ENCODE peak calls at places on chromosomes 11 and 22, in seven cellular contexts. One of them, this sample, is unnamed.

GRCh38 chr11:118705111-118705741 is 25.8 kb upstream of the TREH start:
- DNase-seq in amygdala: peak
- DNase-seq in H9: no peak
- DNase-seq in hippocampal formation: peak
- DNase-seq in HFFc6: no peak
- DNase-seq in mesendoderm: no peak
- DNase-seq in NCI-H510A: no peak
- DNase-seq in this sample: no peak

GRCh38 chr22:17087176-17088131 is 2.7 kb downstream of the IL17RA start:
- DNase-seq in amygdala: no peak
- DNase-seq in H9: no peak
- DNase-seq in hippocampal formation: no peak
- DNase-seq in HFFc6: peak
- DNase-seq in mesendoderm: no peak
- DNase-seq in NCI-H510A: no peak
- DNase-seq in this sample: no peak

GRCh38 chr11:128244896-128245295 is 342.5 kb downstream of the ETS1 start:
- DNase-seq in amygdala: no peak
- DNase-seq in H9: no peak
- DNase-seq in hippocampal formation: no peak
- DNase-seq in HFFc6: no peak
- DNase-seq in mesendoderm: no peak
- DNase-seq in NCI-H510A: no peak
- DNase-seq in this sample: no peak

GRCh38 chr11:36702330-36703054 is 104.5 kb upstream of the RAG2 start:
- DNase-seq in amygdala: no peak
- DNase-seq in H9: peak
- DNase-seq in hippocampal formation: peak
- DNase-seq in HFFc6: peak
- DNase-seq in mesendoderm: peak
- DNase-seq in NCI-H510A: peak
- DNase-seq in this sample: no peak

GRCh38 chr11:114624455-114625207 is 29.0 kb upstream of the NXPE4 start:
- DNase-seq in amygdala: no peak
- DNase-seq in H9: no peak
- DNase-seq in hippocampal formation: no peak
- DNase-seq in HFFc6: no peak
- DNase-seq in mesendoderm: no peak
- DNase-seq in NCI-H510A: no peak
- DNase-seq in this sample: no peak

GRCh38 chr22:23389271-23390071 is 190.6 kb downstream of the IGLL1 start:
- DNase-seq in amygdala: no peak
- DNase-seq in H9: no peak
- DNase-seq in hippocampal formation: no peak
- DNase-seq in HFFc6: no peak
- DNase-seq in mesendoderm: peak
- DNase-seq in NCI-H510A: no peak
- DNase-seq in this sample: no peak

GRCh38 chr11:69949327-69949726 is 128.8 kb upstream of the ANO1 start:
- DNase-seq in amygdala: no peak
- DNase-seq in H9: peak
- DNase-seq in hippocampal formation: no peak
- DNase-seq in HFFc6: peak
- DNase-seq in mesendoderm: peak
- DNase-seq in NCI-H510A: no peak
- DNase-seq in this sample: no peak

GRCh38 chr22:24379536-24379935 is 47.9 kb upstream of the ADORA2A start:
- DNase-seq in amygdala: no peak
- DNase-seq in H9: no peak
- DNase-seq in hippocampal formation: no peak
- DNase-seq in HFFc6: peak
- DNase-seq in mesendoderm: no peak
- DNase-seq in NCI-H510A: no peak
- DNase-seq in this sample: no peak

GRCh38 chr11:46471943-46472661 is 80.5 kb upstream of the CHRM4 start:
- DNase-seq in amygdala: no peak
- DNase-seq in H9: no peak
- DNase-seq in hippocampal formation: no peak
- DNase-seq in HFFc6: no peak
- DNase-seq in mesendoderm: no peak
- DNase-seq in NCI-H510A: no peak
- DNase-seq in this sample: no peak

GRCh38 chr22:11616811-11617210 is 3911.2 kb upstream of the OR11H1 start:
- DNase-seq in amygdala: no peak
- DNase-seq in H9: no peak
- DNase-seq in hippocampal formation: no peak
- DNase-seq in HFFc6: no peak
- DNase-seq in mesendoderm: peak
- DNase-seq in NCI-H510A: no peak
- DNase-seq in this sample: no peak

GRCh38 chr11:128482512-128483191 is 104.7 kb downstream of the ETS1 start:
- DNase-seq in amygdala: no peak
- DNase-seq in H9: no peak
- DNase-seq in hippocampal formation: no peak
- DNase-seq in HFFc6: no peak
- DNase-seq in mesendoderm: no peak
- DNase-seq in NCI-H510A: no peak
- DNase-seq in this sample: no peak

GRCh38 chr11:45993438-45994064 is 71.1 kb downstream of the LARGE2 start:
- DNase-seq in amygdala: peak
- DNase-seq in H9: no peak
- DNase-seq in hippocampal formation: peak
- DNase-seq in HFFc6: no peak
- DNase-seq in mesendoderm: no peak
- DNase-seq in NCI-H510A: no peak
- DNase-seq in this sample: no peak

GRCh38 chr11:101096036-101096704 is 33.4 kb downstream of the PGR start:
- DNase-seq in amygdala: no peak
- DNase-seq in H9: no peak
- DNase-seq in hippocampal formation: no peak
- DNase-seq in HFFc6: no peak
- DNase-seq in mesendoderm: no peak
- DNase-seq in NCI-H510A: no peak
- DNase-seq in this sample: no peak

GRCh38 chr22:36893262-36893661 is 20.2 kb upstream of the CSF2RB start:
- DNase-seq in amygdala: no peak
- DNase-seq in H9: no peak
- DNase-seq in hippocampal formation: no peak
- DNase-seq in HFFc6: no peak
- DNase-seq in mesendoderm: no peak
- DNase-seq in NCI-H510A: no peak
- DNase-seq in this sample: no peak

GRCh38 chr11:68855205-68855978 is 13.7 kb upstream of the CPT1A start:
- DNase-seq in amygdala: no peak
- DNase-seq in H9: peak
- DNase-seq in hippocampal formation: peak
- DNase-seq in HFFc6: peak
- DNase-seq in mesendoderm: peak
- DNase-seq in NCI-H510A: no peak
- DNase-seq in this sample: peak

GRCh38 chr11:103903621-103904323 is 132.7 kb upstream of the DDI1 start:
- DNase-seq in amygdala: no peak
- DNase-seq in H9: no peak
- DNase-seq in hippocampal formation: no peak
- DNase-seq in HFFc6: no peak
- DNase-seq in mesendoderm: no peak
- DNase-seq in NCI-H510A: no peak
- DNase-seq in this sample: no peak

GRCh38 chr22:36753120-36753802 is 22.7 kb downstream of the IFT27 start:
- DNase-seq in amygdala: no peak
- DNase-seq in H9: no peak
- DNase-seq in hippocampal formation: no peak
- DNase-seq in HFFc6: no peak
- DNase-seq in mesendoderm: peak
- DNase-seq in NCI-H510A: no peak
- DNase-seq in this sample: no peak

GRCh38 chr11:27718853-27719574 is 18.8 kb upstream of the BDNF start:
- DNase-seq in amygdala: no peak
- DNase-seq in H9: peak
- DNase-seq in hippocampal formation: no peak
- DNase-seq in HFFc6: peak
- DNase-seq in mesendoderm: peak
- DNase-seq in NCI-H510A: no peak
- DNase-seq in this sample: no peak

GRCh38 chr11:102452461-102453285 is at the start of gene TMEM123:
- DNase-seq in amygdala: peak
- DNase-seq in H9: peak
- DNase-seq in hippocampal formation: peak
- DNase-seq in HFFc6: peak
- DNase-seq in mesendoderm: peak
- DNase-seq in NCI-H510A: peak
- DNase-seq in this sample: peak

GRCh38 chr11:121035823-121036222 is 11.9 kb downstream of the TBCEL start:
- DNase-seq in amygdala: no peak
- DNase-seq in H9: no peak
- DNase-seq in hippocampal formation: no peak
- DNase-seq in HFFc6: no peak
- DNase-seq in mesendoderm: no peak
- DNase-seq in NCI-H510A: no peak
- DNase-seq in this sample: no peak

GRCh38 chr22:20106205-20106848 is 9.6 kb upstream of the RANBP1 start:
- DNase-seq in amygdala: no peak
- DNase-seq in H9: no peak
- DNase-seq in hippocampal formation: no peak
- DNase-seq in HFFc6: no peak
- DNase-seq in mesendoderm: no peak
- DNase-seq in NCI-H510A: no peak
- DNase-seq in this sample: no peak

GRCh38 chr11:115963170-115963569 is 459.0 kb upstream of the CADM1 start:
- DNase-seq in amygdala: no peak
- DNase-seq in H9: no peak
- DNase-seq in hippocampal formation: peak
- DNase-seq in HFFc6: no peak
- DNase-seq in mesendoderm: no peak
- DNase-seq in NCI-H510A: no peak
- DNase-seq in this sample: no peak

GRCh38 chr11:57327721-57328120 is 3.0 kb upstream of the TNKS1BP1 start:
- DNase-seq in amygdala: no peak
- DNase-seq in H9: no peak
- DNase-seq in hippocampal formation: no peak
- DNase-seq in HFFc6: no peak
- DNase-seq in mesendoderm: no peak
- DNase-seq in NCI-H510A: no peak
- DNase-seq in this sample: no peak

GRCh38 chr11:69791266-69791665 is 16.1 kb upstream of the FGF4 start:
- DNase-seq in amygdala: peak
- DNase-seq in H9: no peak
- DNase-seq in hippocampal formation: peak
- DNase-seq in HFFc6: peak
- DNase-seq in mesendoderm: no peak
- DNase-seq in NCI-H510A: no peak
- DNase-seq in this sample: no peak

GRCh38 chr22:19055801-19056200 is 66.4 kb downstream of the DGCR2 start:
- DNase-seq in amygdala: no peak
- DNase-seq in H9: no peak
- DNase-seq in hippocampal formation: no peak
- DNase-seq in HFFc6: no peak
- DNase-seq in mesendoderm: no peak
- DNase-seq in NCI-H510A: no peak
- DNase-seq in this sample: no peak

GRCh38 chr22:46573781-46574437 is 36.5 kb upstream of the CELSR1 start:
- DNase-seq in amygdala: no peak
- DNase-seq in H9: no peak
- DNase-seq in hippocampal formation: no peak
- DNase-seq in HFFc6: no peak
- DNase-seq in mesendoderm: no peak
- DNase-seq in NCI-H510A: no peak
- DNase-seq in this sample: no peak

GRCh38 chr11:612201-612960 is 3.4 kb downstream of the IRF7 start:
- DNase-seq in amygdala: no peak
- DNase-seq in H9: peak
- DNase-seq in hippocampal formation: no peak
- DNase-seq in HFFc6: no peak
- DNase-seq in mesendoderm: peak
- DNase-seq in NCI-H510A: peak
- DNase-seq in this sample: no peak

GRCh38 chr22:50306753-50307749 is at the start of gene PLXNB2:
- DNase-seq in amygdala: peak
- DNase-seq in H9: peak
- DNase-seq in hippocampal formation: peak
- DNase-seq in HFFc6: peak
- DNase-seq in mesendoderm: peak
- DNase-seq in NCI-H510A: peak
- DNase-seq in this sample: no peak

GRCh38 chr11:80727315-80727714 is 1286.5 kb upstream of the TENM4 start:
- DNase-seq in amygdala: peak
- DNase-seq in H9: peak
- DNase-seq in hippocampal formation: peak
- DNase-seq in HFFc6: no peak
- DNase-seq in mesendoderm: peak
- DNase-seq in NCI-H510A: no peak
- DNase-seq in this sample: no peak